ENCODE peak calls at places on chromosomes 6 and 20, in four cellular contexts. One of them, this sample, is unnamed.

GRCh38 chr6:25193147-25193864 is 85.9 kb upstream of the CARMIL1 start:
- DNase-seq in GM12878: no peak
- DNase-seq in K562: no peak
- DNase-seq in HepG2: no peak
- DNase-seq in this sample: no peak

GRCh38 chr20:62740286-62741141 is 31.9 kb downstream of the NTSR1 start:
- DNase-seq in K562: peak; percentile 82
- DNase-seq in HepG2: peak; percentile 54
- DNase-seq in GM12878: peak; percentile 78
- DNase-seq in this sample: peak; percentile 13

GRCh38 chr6:119541132-119541905 is 191.8 kb upstream of the MAN1A1 start:
- DNase-seq in HepG2: no peak
- DNase-seq in GM12878: no peak
- DNase-seq in K562: no peak
- DNase-seq in this sample: no peak

GRCh38 chr6:37056112-37056403 is 50.6 kb downstream of the FGD2 start:
- DNase-seq in GM12878: no peak
- DNase-seq in K562: no peak
- DNase-seq in HepG2: no peak
- DNase-seq in this sample: no peak

GRCh38 chr6:30942338-30943060 is 1.7 kb downstream of the MUCL3 start:
- DNase-seq in HepG2: peak; percentile 86
- DNase-seq in GM12878: no peak
- DNase-seq in K562: peak; percentile 83
- DNase-seq in this sample: peak; percentile 98

GRCh38 chr6:23980965-23981364 is 145.1 kb upstream of the NRSN1 start:
- DNase-seq in K562: no peak
- DNase-seq in HepG2: no peak
- DNase-seq in GM12878: no peak
- DNase-seq in this sample: no peak

GRCh38 chr20:3047486-3048419 is 1.9 kb downstream of the MRPS26 start:
- DNase-seq in HepG2: no peak
- DNase-seq in GM12878: no peak
- DNase-seq in K562: no peak
- DNase-seq in this sample: no peak

GRCh38 chr20:36036688-36037087 is 68.3 kb downstream of the CNBD2 start:
- DNase-seq in GM12878: no peak
- DNase-seq in HepG2: no peak
- DNase-seq in K562: peak; percentile 51
- DNase-seq in this sample: no peak

GRCh38 chr6:20213271-20213798 is 1.1 kb upstream of the MBOAT1 start:
- DNase-seq in HepG2: no peak
- DNase-seq in K562: peak; percentile 72
- DNase-seq in GM12878: no peak
- DNase-seq in this sample: no peak

GRCh38 chr6:56652231-56652630 is 9.5 kb upstream of the DST start:
- DNase-seq in GM12878: no peak
- DNase-seq in K562: no peak
- DNase-seq in HepG2: peak; percentile 71
- DNase-seq in this sample: no peak

GRCh38 chr6:38143191-38144154 is 323.9 kb downstream of the ZFAND3 start:
- DNase-seq in GM12878: no peak
- DNase-seq in K562: no peak
- DNase-seq in HepG2: no peak
- DNase-seq in this sample: no peak

GRCh38 chr6:169933839-169934698 is 182.6 kb downstream of the ERMARD start:
- DNase-seq in HepG2: no peak
- DNase-seq in K562: no peak
- DNase-seq in GM12878: no peak
- DNase-seq in this sample: no peak

GRCh38 chr20:17227669-17228623 is 1.1 kb downstream of the PCSK2 start:
- DNase-seq in GM12878: no peak
- DNase-seq in HepG2: no peak
- DNase-seq in K562: no peak
- DNase-seq in this sample: peak; percentile 70

GRCh38 chr6:158376650-158377081 is 64.4 kb downstream of the TULP4 start:
- DNase-seq in HepG2: no peak
- DNase-seq in GM12878: no peak
- DNase-seq in K562: no peak
- DNase-seq in this sample: no peak

GRCh38 chr6:78599526-78599925 is 267.8 kb upstream of the IRAK1BP1 start:
- DNase-seq in HepG2: no peak
- DNase-seq in GM12878: no peak
- DNase-seq in K562: no peak
- DNase-seq in this sample: no peak

GRCh38 chr20:40913224-40913821 is 115.3 kb upstream of the TOP1 start:
- DNase-seq in K562: peak; percentile 11
- DNase-seq in HepG2: no peak
- DNase-seq in GM12878: no peak
- DNase-seq in this sample: no peak

GRCh38 chr6:46983007-46983411 is 59.1 kb downstream of the ADGRF1 start:
- DNase-seq in HepG2: no peak
- DNase-seq in K562: no peak
- DNase-seq in GM12878: no peak
- DNase-seq in this sample: no peak

GRCh38 chr6:166343157-166343502 is 785 bp upstream of the SFT2D1 start:
- DNase-seq in K562: no peak
- DNase-seq in GM12878: peak; percentile 40
- DNase-seq in HepG2: peak; percentile 28
- DNase-seq in this sample: no peak

GRCh38 chr6:143569035-143569434 is 57.5 kb upstream of the FUCA2 start:
- DNase-seq in HepG2: no peak
- DNase-seq in GM12878: no peak
- DNase-seq in K562: no peak
- DNase-seq in this sample: no peak

GRCh38 chr20:40757087-40757486 is 68.1 kb upstream of the MAFB start:
- DNase-seq in HepG2: no peak
- DNase-seq in K562: no peak
- DNase-seq in GM12878: peak; percentile 13
- DNase-seq in this sample: no peak

GRCh38 chr20:51311636-51312479 is 230.7 kb downstream of the NFATC2 start:
- DNase-seq in K562: no peak
- DNase-seq in GM12878: no peak
- DNase-seq in HepG2: no peak
- DNase-seq in this sample: peak; percentile 49

GRCh38 chr6:25172819-25173218 is 106.4 kb upstream of the CARMIL1 start:
- DNase-seq in GM12878: no peak
- DNase-seq in K562: no peak
- DNase-seq in HepG2: no peak
- DNase-seq in this sample: no peak

GRCh38 chr6:53629862-53630532 is 35.6 kb downstream of the KLHL31 start:
- DNase-seq in GM12878: no peak
- DNase-seq in K562: no peak
- DNase-seq in HepG2: peak; percentile 44
- DNase-seq in this sample: no peak

GRCh38 chr6:16812993-16813392 is 51.7 kb upstream of the ATXN1 start:
- DNase-seq in HepG2: no peak
- DNase-seq in K562: no peak
- DNase-seq in GM12878: no peak
- DNase-seq in this sample: no peak

GRCh38 chr6:125668071-125668470 is 81.4 kb upstream of the HEY2 start:
- DNase-seq in GM12878: no peak
- DNase-seq in K562: no peak
- DNase-seq in HepG2: no peak
- DNase-seq in this sample: no peak

GRCh38 chr20:45456632-45457031 is 12.9 kb upstream of the WFDC2 start:
- DNase-seq in K562: peak; percentile 55
- DNase-seq in GM12878: no peak
- DNase-seq in HepG2: peak; percentile 70
- DNase-seq in this sample: peak; percentile 61

GRCh38 chr6:37103169-37104039 is 66.5 kb upstream of the PIM1 start:
- DNase-seq in HepG2: peak; percentile 85
- DNase-seq in GM12878: no peak
- DNase-seq in K562: peak; percentile 99
- DNase-seq in this sample: peak; percentile 58

GRCh38 chr20:62235001-62235776 is 3.1 kb upstream of the OSBPL2 start:
- DNase-seq in HepG2: no peak
- DNase-seq in K562: no peak
- DNase-seq in GM12878: no peak
- DNase-seq in this sample: no peak

GRCh38 chr6:11979866-11980265 is 32.2 kb upstream of the HIVEP1 start:
- DNase-seq in HepG2: no peak
- DNase-seq in K562: no peak
- DNase-seq in GM12878: no peak
- DNase-seq in this sample: no peak

GRCh38 chr6:52725530-52726192 is 37.6 kb downstream of the GSTA2 start:
- DNase-seq in HepG2: peak; percentile 99
- DNase-seq in GM12878: no peak
- DNase-seq in K562: peak; percentile 72
- DNase-seq in this sample: no peak

GRCh38 chr6:167937948-167938911 is 59.2 kb upstream of the KIF25 start:
- DNase-seq in K562: no peak
- DNase-seq in GM12878: no peak
- DNase-seq in HepG2: no peak
- DNase-seq in this sample: no peak
- TF ChIP-seq NR2C2 in K562: no peak
- TF ChIP-seq NR2C2 in GM12878: no peak
- TF ChIP-seq NR2C2 in HepG2: no peak
- TF ChIP-seq NR2C2 in this sample: no peak

GRCh38 chr6:106608080-106608668 is 21.1 kb downstream of the RTN4IP1 start:
- DNase-seq in K562: peak; percentile 74
- DNase-seq in GM12878: peak; percentile 40
- DNase-seq in HepG2: peak; percentile 79
- DNase-seq in this sample: no peak
- TF ChIP-seq NR2C2 in K562: no peak
- TF ChIP-seq NR2C2 in GM12878: no peak
- TF ChIP-seq NR2C2 in HepG2: no peak
- TF ChIP-seq NR2C2 in this sample: no peak

DNA sequence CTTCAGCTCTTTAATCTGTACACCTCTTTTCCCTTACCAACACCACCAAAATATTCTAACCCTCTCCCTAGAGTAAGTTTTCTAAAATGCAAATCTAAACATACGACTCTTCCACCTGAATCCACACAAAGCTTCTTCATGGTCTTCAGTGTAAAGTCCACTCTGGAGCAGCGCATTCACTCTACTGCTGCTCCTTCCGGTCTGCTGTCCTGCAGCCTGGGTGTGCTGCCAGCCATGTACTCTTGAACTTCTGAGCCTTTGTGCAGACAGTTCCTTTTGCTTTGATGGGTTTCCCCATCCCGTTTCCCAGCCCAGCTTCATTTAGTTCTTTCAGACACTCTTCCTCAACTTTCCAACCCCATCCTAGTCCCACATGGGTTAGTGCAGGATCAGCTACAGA is 108.7 kb upstream of the SGK1 start:
- DNase-seq in HepG2: peak; percentile 21
- DNase-seq in GM12878: no peak
- DNase-seq in K562: no peak
- DNase-seq in this sample: no peak
- TF ChIP-seq NR2C2 in HepG2: no peak
- TF ChIP-seq NR2C2 in GM12878: no peak
- TF ChIP-seq NR2C2 in K562: no peak
- TF ChIP-seq NR2C2 in this sample: no peak

DNA sequence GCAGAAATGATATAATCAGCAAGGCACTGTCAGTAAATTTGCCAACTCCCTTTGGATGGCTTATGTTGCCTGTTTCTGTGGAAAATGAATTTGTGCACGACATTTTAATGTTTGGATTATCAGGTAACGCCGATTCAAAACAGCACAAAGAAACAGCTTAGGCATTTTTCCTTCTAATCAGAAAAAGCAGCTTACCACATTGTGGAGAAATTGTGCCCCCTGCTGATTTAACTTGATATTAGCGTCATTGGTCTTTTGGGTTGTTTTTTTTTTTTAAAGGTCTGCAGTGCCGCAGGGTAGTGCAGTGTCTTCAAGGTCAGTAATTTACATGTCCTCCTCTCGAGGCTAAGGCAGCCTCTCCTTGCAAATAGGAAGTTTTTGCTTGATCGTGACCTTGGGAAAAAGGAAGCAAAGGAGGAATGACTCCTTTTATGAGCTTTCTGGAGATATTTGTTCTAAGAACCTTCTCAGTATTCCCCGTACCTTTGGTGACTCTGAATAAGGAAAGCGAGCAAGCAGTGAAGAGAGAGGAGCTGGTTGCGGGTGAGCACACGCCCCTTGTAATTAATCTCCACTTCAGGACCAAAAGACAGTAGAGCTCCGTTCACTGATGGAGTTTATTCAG is 79.1 kb downstream of the ELOVL4 start:
- DNase-seq in HepG2: peak; percentile 54
- DNase-seq in K562: peak; percentile 81
- DNase-seq in GM12878: peak; percentile 20
- DNase-seq in this sample: no peak
- TF ChIP-seq NR2C2 in HepG2: no peak
- TF ChIP-seq NR2C2 in K562: no peak
- TF ChIP-seq NR2C2 in GM12878: no peak
- TF ChIP-seq NR2C2 in this sample: no peak

GRCh38 chr6:44531447-44532015 is 144.0 kb downstream of the CDC5L start:
- DNase-seq in GM12878: no peak
- DNase-seq in K562: no peak
- DNase-seq in HepG2: no peak
- DNase-seq in this sample: no peak
- TF ChIP-seq NR2C2 in GM12878: no peak
- TF ChIP-seq NR2C2 in K562: no peak
- TF ChIP-seq NR2C2 in HepG2: no peak
- TF ChIP-seq NR2C2 in this sample: no peak

GRCh38 chr6:105601541-105602174 is 198.8 kb upstream of the PREP start:
- DNase-seq in K562: peak; percentile 15
- DNase-seq in GM12878: peak; percentile 99
- DNase-seq in HepG2: peak; percentile 36
- DNase-seq in this sample: no peak
- TF ChIP-seq NR2C2 in K562: peak; percentile 73
- TF ChIP-seq NR2C2 in GM12878: no peak
- TF ChIP-seq NR2C2 in HepG2: no peak
- TF ChIP-seq NR2C2 in this sample: no peak